ENCODE peak calls at places on chromosomes 11 and 22, in eight cellular contexts. V, S, Z, X, C, L, D and J are unnamed samples.

GRCh38 chr11:23590909-23591308 is 730.6 kb upstream of the CCDC179 start:
- DNase-seq in Z (no peak), C (no peak), D (no peak), S (no peak), V (no peak), L (no peak), X (no peak), J (no peak)

GRCh38 chr22:20456722-20457076 is 19.1 kb upstream of the SCARF2 start:
- DNase-seq in S (no peak), X (peak), L (no peak), V (no peak), C (peak), Z (no peak), D (no peak), J (no peak)

GRCh38 chr22:25235547-25236290 is 16.3 kb downstream of the CRYBB2 start:
- DNase-seq in V (peak), Z (peak), S (peak), X (peak), L (peak), D (peak), C (peak), J (peak)

GRCh38 chr11:111105566-111105965 is 140.0 kb upstream of the POU2AF2 start:
- DNase-seq in L (no peak), D (no peak), V (no peak), X (no peak), C (no peak), Z (no peak), S (peak), J (no peak)

GRCh38 chr11:120032766-120033390 is 105.0 kb downstream of the TRIM29 start:
- DNase-seq in Z (no peak), S (no peak), V (no peak), C (no peak), L (no peak), X (no peak), D (no peak), J (no peak)

GRCh38 chr22:48104102-48104738 is 1341.8 kb downstream of the TBC1D22A start:
- DNase-seq in V (no peak), D (no peak), Z (no peak), C (no peak), S (no peak), L (no peak), X (no peak), J (no peak)

GRCh38 chr11:129855086-129855485 is 39.4 kb downstream of the TMEM45B start:
- DNase-seq in V (peak), L (no peak), S (no peak), D (no peak), C (no peak), Z (no peak), X (no peak), J (no peak)

GRCh38 chr11:11876458-11876857 is 34.7 kb downstream of the USP47 start:
- DNase-seq in C (no peak), Z (no peak), X (no peak), L (no peak), D (no peak), S (peak), V (peak), J (no peak)

GRCh38 chr22:27201741-27202140 is 544.4 kb downstream of the MIAT start:
- DNase-seq in V (no peak), D (no peak), L (no peak), X (no peak), C (no peak), S (peak), Z (no peak), J (no peak)

GRCh38 chr11:65375012-65375411 is 7.4 kb downstream of the SLC25A45 start:
- DNase-seq in V (no peak), D (no peak), S (no peak), C (no peak), X (no peak), L (no peak), Z (no peak), J (no peak)

GRCh38 chr11:36566407-36567053 is 1.3 kb upstream of the RAG1 start:
- DNase-seq in S (no peak), V (no peak), X (no peak), C (no peak), D (no peak), L (no peak), Z (no peak), J (no peak)

GRCh38 chr11:36567684-36568083 is at the start of gene RAG1:
- DNase-seq in V (no peak), S (no peak), Z (no peak), X (no peak), C (no peak), L (no peak), D (no peak), J (no peak)

GRCh38 chr11:36569095-36569494 is 1.3 kb downstream of the RAG1 start:
- DNase-seq in L (no peak), Z (no peak), V (no peak), D (no peak), X (no peak), C (no peak), S (no peak), J (no peak)

GRCh38 chr11:36565033-36565610 is 2.7 kb upstream of the RAG1 start:
- DNase-seq in V (no peak), C (no peak), L (no peak), Z (no peak), S (no peak), D (no peak), X (no peak), J (no peak)

DNA sequence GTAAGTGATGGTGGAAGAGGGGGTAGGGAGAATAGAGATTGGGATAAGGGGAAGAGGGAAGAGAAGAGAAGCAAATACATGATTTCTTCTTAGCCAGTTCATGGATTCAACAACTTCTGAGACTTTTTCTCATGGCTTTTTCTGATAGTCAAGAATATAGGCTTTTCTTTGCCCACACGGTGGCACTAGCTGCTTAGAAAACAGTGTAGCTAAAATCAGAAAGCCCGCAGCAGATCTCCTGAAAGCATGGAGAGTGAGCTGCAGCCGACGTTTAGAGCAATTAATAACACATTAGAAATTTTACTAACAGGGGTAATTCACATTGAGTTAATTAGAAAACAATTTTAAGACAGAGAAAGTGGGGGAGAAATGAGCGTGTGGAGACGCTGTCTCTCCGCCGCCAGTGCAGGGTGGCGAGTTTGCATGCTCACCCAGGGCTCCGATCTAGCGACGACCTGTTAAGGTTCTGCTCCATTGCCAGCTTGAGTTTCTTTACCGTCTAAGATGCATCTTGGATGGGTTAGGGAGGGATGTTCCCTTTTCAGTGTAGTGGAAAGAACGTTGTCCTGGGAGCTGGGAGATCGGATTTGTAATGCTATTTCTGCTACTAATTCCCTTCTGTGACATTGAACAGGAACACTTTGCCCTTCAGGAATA is 3.3 kb upstream of the RAG1 start:
- DNase-seq in C (no peak), L (no peak), X (peak), V (peak), D (peak), Z (peak), S (peak), J (no peak)
- TF ChIP-seq CTCF in C (peak), L (peak), X (peak), V (peak), D (peak), Z (peak), S (peak), J (no peak)

DNA sequence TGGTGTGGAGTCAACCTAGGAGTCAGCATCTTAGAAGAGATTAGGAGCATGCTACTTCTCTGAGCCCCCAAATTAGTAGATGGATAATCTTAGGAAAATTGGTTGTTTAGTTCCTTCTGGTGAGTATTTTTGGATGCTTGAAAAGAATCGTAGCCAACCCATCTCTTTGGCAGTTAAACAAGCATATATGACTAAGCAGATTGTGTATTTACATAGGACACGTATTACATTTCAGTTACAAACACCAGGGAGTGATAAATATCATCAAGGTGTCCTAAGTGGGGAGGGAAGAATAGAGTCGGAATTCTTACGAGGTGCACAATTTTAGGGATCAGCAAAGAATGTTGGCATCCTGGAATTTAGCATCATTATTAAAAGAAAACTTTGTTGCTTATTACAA is 13.5 kb downstream of the PLET1 start:
- DNase-seq in X (no peak), V (peak), D (peak), Z (no peak), S (peak), L (no peak), C (no peak), J (no peak)
- TF ChIP-seq CTCF in X (no peak), V (no peak), D (no peak), Z (no peak), S (no peak), L (no peak), C (no peak), J (no peak)

DNA sequence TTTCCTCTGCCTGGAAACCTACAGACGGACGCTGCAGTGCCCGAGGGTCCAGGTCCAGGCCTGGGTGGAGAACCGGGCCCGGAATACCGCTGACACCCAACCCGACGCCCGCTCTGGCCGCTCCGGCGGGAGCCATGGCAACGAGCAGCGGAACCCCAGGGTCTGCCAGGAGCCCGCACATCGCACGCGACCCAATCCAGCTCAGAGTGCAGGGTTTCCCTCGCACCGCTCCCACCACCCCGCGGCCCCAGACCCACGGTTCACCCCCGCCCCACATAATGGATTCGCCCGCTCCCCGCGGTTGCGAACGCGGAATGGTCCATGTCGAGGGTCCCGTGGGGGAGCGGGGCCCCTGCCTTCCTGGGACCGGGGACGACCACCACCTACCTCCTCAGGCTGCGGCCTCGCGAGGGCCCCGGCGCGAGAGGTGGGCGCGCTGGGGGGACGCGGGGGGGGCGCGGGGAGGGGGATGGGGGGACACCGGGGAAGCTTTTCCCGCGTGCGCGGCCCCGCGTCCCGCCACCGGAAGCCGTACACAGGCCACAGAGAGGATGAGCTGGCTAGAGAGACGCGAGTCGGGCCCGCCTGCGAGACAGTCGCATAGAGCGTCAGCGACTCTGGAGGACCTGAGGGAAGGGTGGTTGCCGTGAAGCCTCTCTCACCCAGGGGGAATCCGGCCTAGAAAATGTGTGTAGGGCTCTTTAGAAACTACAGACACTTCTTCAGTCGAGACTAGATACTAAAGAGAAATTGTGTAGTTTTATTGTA is at the start of gene SSRP1:
- DNase-seq in V (peak), L (peak), C (peak), S (peak), D (peak), X (peak), Z (peak), J (peak)
- TF ChIP-seq CTCF in V (peak), L (peak), C (no peak), S (no peak), D (no peak), X (no peak), Z (peak), J (no peak)

DNA sequence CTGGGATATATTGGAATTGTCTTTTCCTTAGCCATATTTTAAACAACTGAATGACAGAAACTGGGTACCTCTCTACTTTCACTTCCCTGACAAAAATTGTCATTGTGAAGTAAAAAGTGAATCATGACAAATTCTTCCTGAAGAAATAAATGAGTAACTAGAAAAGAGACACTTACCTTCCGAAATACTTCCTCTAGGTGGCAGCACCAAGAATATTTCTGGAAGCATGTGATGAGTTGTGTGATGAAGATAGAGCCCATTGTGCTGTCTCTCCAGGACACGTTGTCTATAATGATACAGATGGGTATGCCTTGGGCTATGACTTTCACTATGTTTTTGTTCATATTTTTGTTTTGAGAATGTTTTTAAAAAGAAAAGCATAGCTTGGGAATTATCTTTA is 21.5 kb downstream of the CASP4 start:
- DNase-seq in D (peak), C (no peak), S (peak), V (peak), Z (no peak), L (peak), X (no peak), J (no peak)
- TF ChIP-seq CTCF in D (peak), C (no peak), S (peak), V (peak), Z (peak), L (peak), X (peak), J (no peak)

GRCh38 chr22:37784829-37785495 is 22.8 kb upstream of the GCAT start:
- DNase-seq in D (no peak), L (no peak), Z (no peak), C (no peak), V (peak), X (no peak), S (no peak), J (no peak)

GRCh38 chr22:37778370-37779009 is 29.2 kb upstream of the GCAT start:
- DNase-seq in C (no peak), Z (no peak), D (no peak), V (no peak), S (no peak), X (no peak), L (no peak), J (no peak)

GRCh38 chr22:37777122-37777687 is 30.5 kb upstream of the GCAT start:
- DNase-seq in L (peak), S (peak), X (no peak), C (peak), V (peak), D (peak), Z (no peak), J (no peak)

GRCh38 chr22:37782340-37783168 is 25.2 kb upstream of the GCAT start:
- DNase-seq in L (no peak), C (no peak), S (no peak), Z (no peak), V (peak), X (no peak), D (no peak), J (no peak)

GRCh38 chr22:37781434-37782059 is 26.2 kb upstream of the GCAT start:
- DNase-seq in X (peak), D (no peak), S (peak), L (no peak), C (no peak), V (peak), Z (no peak), J (no peak)
- TF ChIP-seq CTCF in X (no peak), D (peak), S (peak), L (no peak), C (no peak), V (peak), Z (no peak), J (no peak)

GRCh38 chr22:29517215-29517908 is 36.2 kb downstream of the THOC5 start:
- DNase-seq in L (no peak), Z (no peak), V (no peak), X (no peak), D (no peak), C (no peak), S (no peak), J (no peak)
- TF ChIP-seq CTCF in L (no peak), Z (no peak), V (no peak), X (no peak), D (no peak), C (no peak), S (no peak), J (no peak)

DNA sequence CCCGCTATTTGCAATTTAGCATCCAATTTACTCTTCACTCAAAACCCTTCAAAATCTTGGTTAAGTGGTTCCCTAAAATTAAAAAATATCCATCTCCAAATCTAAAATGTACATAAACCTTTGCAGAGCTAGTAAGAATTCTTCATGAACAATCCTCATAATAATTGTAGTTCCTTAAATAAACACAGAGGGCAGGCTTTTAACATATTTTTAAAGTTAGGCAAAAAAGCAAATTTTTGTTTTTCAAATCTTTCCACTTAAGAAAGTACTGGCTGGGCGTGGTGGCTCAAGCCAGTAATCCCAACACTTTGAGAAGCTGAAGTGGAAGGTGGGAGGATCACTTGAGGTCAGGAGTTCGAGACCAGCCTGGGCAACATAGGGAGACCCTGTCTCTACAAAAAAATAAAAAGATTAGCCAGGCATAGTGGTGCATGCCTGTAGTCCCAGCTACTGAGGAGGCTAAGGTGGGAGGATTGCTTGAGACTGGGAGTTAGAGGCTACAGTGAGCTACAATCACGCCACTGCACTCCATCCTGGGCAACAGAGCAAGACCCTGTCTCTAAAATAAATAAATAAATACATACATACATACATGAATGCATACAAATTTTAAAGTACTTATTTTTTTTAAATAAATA is 25.1 kb upstream of the PLAAT3 start:
- DNase-seq in X (no peak), Z (no peak), D (peak), V (peak), C (no peak), L (no peak), S (peak), J (no peak)
- TF ChIP-seq CTCF in X (peak), Z (peak), D (no peak), V (peak), C (peak), L (peak), S (peak), J (no peak)